ENCODE peak calls at places on chromosome 20, in seven cellular contexts. One of them, this sample, is unnamed.

GRCh38 chr20:58625585-58625984 is 25.5 kb upstream of the STX16 start:
- DNase-seq in PC-9: no peak
- DNase-seq in mammary epithelial cell: no peak
- DNase-seq in lower lobe of right lung: no peak
- DNase-seq in astrocyte: no peak
- DNase-seq in tibial nerve: no peak
- DNase-seq in PC-3: no peak
- DNase-seq in this sample: no peak

GRCh38 chr20:14799671-14800070 is 462.3 kb upstream of the FLRT3 start:
- DNase-seq in lower lobe of right lung: no peak
- DNase-seq in tibial nerve: no peak
- DNase-seq in astrocyte: no peak
- DNase-seq in PC-9: no peak
- DNase-seq in mammary epithelial cell: no peak
- DNase-seq in PC-3: no peak
- DNase-seq in this sample: no peak

GRCh38 chr20:63972312-63973159 is 2.8 kb upstream of the ZNF512B start:
- DNase-seq in astrocyte: no peak
- DNase-seq in mammary epithelial cell: no peak
- DNase-seq in PC-9: no peak
- DNase-seq in PC-3: no peak
- DNase-seq in tibial nerve: no peak
- DNase-seq in lower lobe of right lung: no peak
- DNase-seq in this sample: no peak

GRCh38 chr20:38926934-38927616 is 858 bp downstream of the FAM83D start:
- DNase-seq in PC-9: no peak
- DNase-seq in PC-3: peak; percentile 22
- DNase-seq in lower lobe of right lung: no peak
- DNase-seq in mammary epithelial cell: peak; percentile 8
- DNase-seq in astrocyte: no peak
- DNase-seq in tibial nerve: no peak
- DNase-seq in this sample: no peak

GRCh38 chr20:31547017-31547675 is 32.9 kb downstream of the HM13 start:
- DNase-seq in PC-3: peak; percentile 89
- DNase-seq in tibial nerve: peak; percentile 69
- DNase-seq in PC-9: peak; percentile 82
- DNase-seq in astrocyte: peak; percentile 88
- DNase-seq in mammary epithelial cell: peak; percentile 80
- DNase-seq in lower lobe of right lung: peak; percentile 87
- DNase-seq in this sample: no peak

GRCh38 chr20:47397652-47398301 is 41.3 kb upstream of the ZMYND8 start:
- DNase-seq in tibial nerve: no peak
- DNase-seq in PC-3: no peak
- DNase-seq in mammary epithelial cell: no peak
- DNase-seq in lower lobe of right lung: no peak
- DNase-seq in PC-9: no peak
- DNase-seq in astrocyte: no peak
- DNase-seq in this sample: no peak

GRCh38 chr20:41139227-41140093 is 2.1 kb downstream of the PLCG1 start:
- DNase-seq in PC-9: no peak
- DNase-seq in astrocyte: no peak
- DNase-seq in mammary epithelial cell: no peak
- DNase-seq in lower lobe of right lung: no peak
- DNase-seq in tibial nerve: no peak
- DNase-seq in PC-3: no peak
- DNase-seq in this sample: no peak

GRCh38 chr20:49445176-49445575 is 37.3 kb downstream of the KCNB1 start:
- DNase-seq in PC-9: peak; percentile 20
- DNase-seq in mammary epithelial cell: peak; percentile 22
- DNase-seq in lower lobe of right lung: no peak
- DNase-seq in astrocyte: no peak
- DNase-seq in PC-3: peak; percentile 49
- DNase-seq in tibial nerve: no peak
- DNase-seq in this sample: no peak

GRCh38 chr20:63942250-63943006 is 13.8 kb downstream of the UCKL1 start:
- DNase-seq in mammary epithelial cell: peak; percentile 79
- DNase-seq in astrocyte: no peak
- DNase-seq in lower lobe of right lung: peak; percentile 74
- DNase-seq in PC-3: no peak
- DNase-seq in tibial nerve: no peak
- DNase-seq in PC-9: no peak
- DNase-seq in this sample: peak; percentile 37

GRCh38 chr20:21507275-21508229 is 6.3 kb downstream of the NKX2-2 start:
- DNase-seq in PC-9: no peak
- DNase-seq in mammary epithelial cell: no peak
- DNase-seq in lower lobe of right lung: no peak
- DNase-seq in astrocyte: no peak
- DNase-seq in PC-3: no peak
- DNase-seq in tibial nerve: no peak
- DNase-seq in this sample: no peak

GRCh38 chr20:53495357-53495756 is 98.3 kb downstream of the ZNF217 start:
- DNase-seq in astrocyte: peak; percentile 22
- DNase-seq in PC-9: no peak
- DNase-seq in lower lobe of right lung: no peak
- DNase-seq in tibial nerve: no peak
- DNase-seq in PC-3: no peak
- DNase-seq in mammary epithelial cell: no peak
- DNase-seq in this sample: no peak

GRCh38 chr20:52731086-52731485 is 241.1 kb upstream of the TSHZ2 start:
- DNase-seq in mammary epithelial cell: no peak
- DNase-seq in lower lobe of right lung: no peak
- DNase-seq in PC-9: no peak
- DNase-seq in tibial nerve: no peak
- DNase-seq in astrocyte: no peak
- DNase-seq in PC-3: no peak
- DNase-seq in this sample: no peak

GRCh38 chr20:32973077-32973717 is 31.0 kb downstream of the SUN5 start:
- DNase-seq in tibial nerve: no peak
- DNase-seq in lower lobe of right lung: no peak
- DNase-seq in PC-9: no peak
- DNase-seq in PC-3: no peak
- DNase-seq in astrocyte: no peak
- DNase-seq in mammary epithelial cell: no peak
- DNase-seq in this sample: no peak

GRCh38 chr20:36754656-36755222 is 8.8 kb upstream of the NDRG3 start:
- DNase-seq in lower lobe of right lung: no peak
- DNase-seq in PC-9: peak; percentile 40
- DNase-seq in mammary epithelial cell: peak; percentile 53
- DNase-seq in astrocyte: peak; percentile 48
- DNase-seq in PC-3: peak; percentile 79
- DNase-seq in tibial nerve: no peak
- DNase-seq in this sample: no peak

GRCh38 chr20:10971096-10971495 is 297.3 kb upstream of the JAG1 start:
- DNase-seq in PC-3: peak; percentile 19
- DNase-seq in tibial nerve: no peak
- DNase-seq in lower lobe of right lung: no peak
- DNase-seq in astrocyte: peak; percentile 5
- DNase-seq in PC-9: no peak
- DNase-seq in mammary epithelial cell: peak; percentile 71
- DNase-seq in this sample: no peak

GRCh38 chr20:4063631-4064030 is 48.3 kb upstream of the RNF24 start:
- DNase-seq in tibial nerve: no peak
- DNase-seq in astrocyte: peak; percentile 74
- DNase-seq in PC-9: no peak
- DNase-seq in lower lobe of right lung: no peak
- DNase-seq in PC-3: no peak
- DNase-seq in mammary epithelial cell: no peak
- DNase-seq in this sample: no peak

GRCh38 chr20:58546756-58547526 is 31.7 kb upstream of the APCDD1L start:
- DNase-seq in PC-3: no peak
- DNase-seq in lower lobe of right lung: no peak
- DNase-seq in astrocyte: no peak
- DNase-seq in mammary epithelial cell: no peak
- DNase-seq in tibial nerve: no peak
- DNase-seq in PC-9: no peak
- DNase-seq in this sample: no peak

GRCh38 chr20:21280496-21281016 is 22.6 kb upstream of the XRN2 start:
- DNase-seq in mammary epithelial cell: no peak
- DNase-seq in PC-9: no peak
- DNase-seq in lower lobe of right lung: no peak
- DNase-seq in astrocyte: no peak
- DNase-seq in tibial nerve: no peak
- DNase-seq in PC-3: no peak
- DNase-seq in this sample: no peak

GRCh38 chr20:62449951-62450815 is 22.8 kb upstream of the RBBP8NL start:
- DNase-seq in lower lobe of right lung: no peak
- DNase-seq in astrocyte: no peak
- DNase-seq in PC-3: peak; percentile 32
- DNase-seq in mammary epithelial cell: no peak
- DNase-seq in PC-9: no peak
- DNase-seq in tibial nerve: no peak
- DNase-seq in this sample: no peak
- TF ChIP-seq CTCF in lower lobe of right lung: no peak
- TF ChIP-seq CTCF in astrocyte: no peak
- TF ChIP-seq CTCF in PC-3: peak; percentile 48
- TF ChIP-seq CTCF in mammary epithelial cell: no peak
- TF ChIP-seq CTCF in PC-9: peak; percentile 68
- TF ChIP-seq CTCF in tibial nerve: no peak
- TF ChIP-seq CTCF in this sample: no peak

GRCh38 chr20:50877232-50877631 is 54.0 kb downstream of the ADNP start:
- DNase-seq in mammary epithelial cell: no peak
- DNase-seq in tibial nerve: no peak
- DNase-seq in astrocyte: no peak
- DNase-seq in lower lobe of right lung: no peak
- DNase-seq in PC-3: no peak
- DNase-seq in PC-9: no peak
- DNase-seq in this sample: no peak
- H3K27ac ChIP-seq in mammary epithelial cell: no peak overlapping the region
- H3K27ac ChIP-seq in tibial nerve: no peak overlapping the region
- H3K27ac ChIP-seq in astrocyte: no peak overlapping the region
- H3K27ac ChIP-seq in lower lobe of right lung: no peak overlapping the region
- H3K27ac ChIP-seq in PC-3: no peak overlapping the region
- H3K27ac ChIP-seq in PC-9: no peak overlapping the region
- H3K27ac ChIP-seq in this sample: no peak overlapping the region

GRCh38 chr20:50813801-50814200 is 18.9 kb downstream of the BCAS4 start:
- DNase-seq in mammary epithelial cell: no peak
- DNase-seq in PC-3: no peak
- DNase-seq in lower lobe of right lung: no peak
- DNase-seq in tibial nerve: no peak
- DNase-seq in astrocyte: no peak
- DNase-seq in PC-9: no peak
- DNase-seq in this sample: no peak
- H3K4me1 ChIP-seq in mammary epithelial cell: peaks cover 7% of the 10 kb centered on the region
- H3K4me1 ChIP-seq in PC-3: peaks cover 7% of the 10 kb centered on the region
- H3K4me1 ChIP-seq in lower lobe of right lung: peaks cover 13% of the 10 kb centered on the region
- H3K4me1 ChIP-seq in tibial nerve: peaks cover 19% of the 10 kb centered on the region
- H3K4me1 ChIP-seq in astrocyte: peaks cover 22% of the 10 kb centered on the region
- H3K4me1 ChIP-seq in PC-9: peaks cover 7% of the 10 kb centered on the region
- H3K4me1 ChIP-seq in this sample: peaks cover 4% of the 10 kb centered on the region

DNA sequence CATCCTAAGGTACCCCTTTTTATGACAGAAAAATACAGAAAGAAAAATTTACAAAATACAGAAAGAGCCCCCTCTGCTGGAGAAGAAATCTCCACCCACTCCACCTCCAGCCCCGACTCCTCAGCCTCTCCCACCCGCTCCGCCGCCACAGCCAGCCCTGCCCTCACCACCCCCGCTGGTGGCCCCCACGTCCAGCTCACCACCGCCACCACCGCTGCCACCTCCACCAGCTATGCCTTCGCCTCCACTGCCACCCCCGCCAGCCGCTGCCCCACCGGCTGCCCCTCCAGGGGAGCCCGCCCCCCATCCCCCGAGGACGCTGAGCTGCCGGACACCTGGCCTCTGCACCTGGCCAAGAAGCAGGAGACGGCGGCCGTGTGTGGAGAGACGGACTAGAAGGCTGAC is 17.7 kb downstream of the WFDC2 start:
- DNase-seq in astrocyte: no peak
- DNase-seq in PC-3: no peak
- DNase-seq in tibial nerve: no peak
- DNase-seq in PC-9: no peak
- DNase-seq in mammary epithelial cell: no peak
- DNase-seq in lower lobe of right lung: no peak
- DNase-seq in this sample: no peak
- TF ChIP-seq CTCF in astrocyte: peak; percentile 3
- TF ChIP-seq CTCF in PC-3: peak; percentile 38
- TF ChIP-seq CTCF in tibial nerve: no peak
- TF ChIP-seq CTCF in PC-9: peak; percentile 21
- TF ChIP-seq CTCF in mammary epithelial cell: no peak
- TF ChIP-seq CTCF in lower lobe of right lung: peak; percentile 30
- TF ChIP-seq CTCF in this sample: peak; percentile 35

GRCh38 chr20:29874476-29875202 is 1382.8 kb upstream of the DEFB115 start:
- DNase-seq in lower lobe of right lung: no peak
- DNase-seq in astrocyte: no peak
- DNase-seq in tibial nerve: no peak
- DNase-seq in PC-3: no peak
- DNase-seq in mammary epithelial cell: no peak
- DNase-seq in PC-9: no peak
- DNase-seq in this sample: no peak

GRCh38 chr20:29876911-29877285 is 1380.6 kb upstream of the DEFB115 start:
- DNase-seq in tibial nerve: no peak
- DNase-seq in lower lobe of right lung: peak; percentile 48
- DNase-seq in PC-9: no peak
- DNase-seq in astrocyte: no peak
- DNase-seq in mammary epithelial cell: no peak
- DNase-seq in PC-3: no peak
- DNase-seq in this sample: no peak

GRCh38 chr20:29873946-29874345 is 1383.5 kb upstream of the DEFB115 start:
- DNase-seq in PC-3: no peak
- DNase-seq in tibial nerve: no peak
- DNase-seq in astrocyte: peak; percentile 30
- DNase-seq in lower lobe of right lung: peak; percentile 84
- DNase-seq in PC-9: no peak
- DNase-seq in mammary epithelial cell: no peak
- DNase-seq in this sample: peak; percentile 7

GRCh38 chr20:29878777-29879442 is 1378.6 kb upstream of the DEFB115 start:
- DNase-seq in PC-9: no peak
- DNase-seq in mammary epithelial cell: no peak
- DNase-seq in astrocyte: no peak
- DNase-seq in PC-3: no peak
- DNase-seq in lower lobe of right lung: peak; percentile 53
- DNase-seq in tibial nerve: no peak
- DNase-seq in this sample: no peak

DNA sequence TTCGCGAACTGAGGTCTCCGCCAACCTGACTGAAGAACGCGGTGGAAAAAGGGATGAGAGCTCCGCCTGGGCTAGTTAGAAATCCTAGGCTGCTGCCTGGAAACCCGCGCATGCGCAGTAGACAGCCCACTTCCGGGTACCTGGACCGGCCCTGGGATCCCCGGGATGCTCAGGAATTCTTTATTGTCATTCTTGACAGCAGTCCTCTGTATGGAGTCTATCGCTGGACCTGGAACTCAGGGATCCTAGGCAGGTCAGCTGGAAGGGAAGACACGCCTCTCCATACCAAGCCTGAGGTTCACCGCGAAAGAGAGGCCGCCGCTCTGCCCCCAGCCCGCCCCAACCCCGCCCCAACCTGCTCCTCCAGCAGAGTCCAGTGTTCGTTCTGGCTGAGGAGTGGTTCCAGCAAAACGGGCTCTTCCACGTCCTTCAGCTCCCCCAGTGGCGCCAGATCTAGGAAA is 1379.2 kb upstream of the DEFB115 start:
- DNase-seq in tibial nerve: no peak
- DNase-seq in astrocyte: no peak
- DNase-seq in PC-9: peak; percentile 12
- DNase-seq in lower lobe of right lung: peak; percentile 61
- DNase-seq in PC-3: peak; percentile 19
- DNase-seq in mammary epithelial cell: no peak
- DNase-seq in this sample: peak; percentile 3
- H3K27ac ChIP-seq in tibial nerve: no peak overlapping the region
- H3K27ac ChIP-seq in astrocyte: no peak overlapping the region
- H3K27ac ChIP-seq in PC-9: no peak overlapping the region
- H3K27ac ChIP-seq in lower lobe of right lung: no peak overlapping the region
- H3K27ac ChIP-seq in PC-3: no peak overlapping the region
- H3K27ac ChIP-seq in mammary epithelial cell: no peak overlapping the region
- H3K27ac ChIP-seq in this sample: no peak overlapping the region